ENCODE peak calls at places on chromosomes 5 and 9, in six cellular contexts. C, Y, L, N, A and O are unnamed samples.

GRCh38 chr9:116697341-116697740 is 10.2 kb downstream of the TRIM32 start:
- DNase-seq in Y (no peak), A (no peak), C (no peak), N (no peak), L (no peak), O (no peak)

GRCh38 chr5:62143268-62144229 is 162.5 kb upstream of the KIF2A start:
- DNase-seq in N (peak), A (peak), C (peak), Y (no peak), L (no peak), O (no peak)

GRCh38 chr9:81819859-81820546 is 108.2 kb upstream of the SPATA31D4 start:
- DNase-seq in Y (no peak), C (no peak), A (no peak), N (no peak), L (no peak), O (no peak)

GRCh38 chr5:142143878-142144277 is 35.3 kb downstream of the NDFIP1 start:
- DNase-seq in A (peak), Y (no peak), C (peak), L (no peak), N (peak), O (peak)

GRCh38 chr9:128167209-128167608 is 7.1 kb downstream of the BBLN start:
- DNase-seq in C (no peak), L (no peak), Y (no peak), N (no peak), A (no peak), O (no peak)

GRCh38 chr5:125160787-125161502 is 414.5 kb upstream of the ZNF608 start:
- DNase-seq in A (no peak), L (no peak), Y (no peak), N (no peak), C (no peak), O (no peak)

GRCh38 chr9:105243015-105243686 is 1.3 kb upstream of the SLC44A1 start:
- DNase-seq in Y (no peak), N (no peak), L (no peak), C (no peak), A (no peak), O (no peak)

GRCh38 chr5:133149333-133149732 is 97.5 kb downstream of the HSPA4 start:
- DNase-seq in N (no peak), C (no peak), A (no peak), Y (no peak), L (no peak), O (no peak)

GRCh38 chr5:141641634-141642278 is 5.0 kb downstream of the RELL2 start:
- DNase-seq in C (peak), Y (no peak), L (peak), A (no peak), N (no peak), O (no peak)

GRCh38 chr5:75363726-75364495 is 26.9 kb downstream of the HMGCR start:
- DNase-seq in C (peak), L (no peak), Y (no peak), A (no peak), N (no peak), O (no peak)

GRCh38 chr5:127705120-127705892 is 2.1 kb downstream of the CCDC192 start:
- DNase-seq in Y (no peak), C (peak), A (peak), L (no peak), N (no peak), O (no peak)

GRCh38 chr9:109585841-109586240 is 87.7 kb upstream of the PTPN3 start:
- DNase-seq in L (no peak), C (no peak), Y (no peak), N (no peak), A (no peak), O (no peak)

GRCh38 chr5:57422341-57422740 is 60.3 kb downstream of the ACTBL2 start:
- DNase-seq in L (no peak), N (no peak), A (no peak), C (no peak), Y (no peak), O (no peak)

GRCh38 chr5:43553381-43553780 is 3.5 kb downstream of the PAIP1 start:
- DNase-seq in A (no peak), C (no peak), Y (no peak), N (no peak), L (no peak), O (no peak)

GRCh38 chr5:79200573-79201183 is 35.3 kb upstream of the JMY start:
- DNase-seq in L (no peak), A (no peak), N (peak), C (peak), Y (no peak), O (no peak)

GRCh38 chr5:119439140-119439625 is 13.1 kb upstream of the HSD17B4 start:
- DNase-seq in C (peak), A (no peak), L (no peak), Y (no peak), N (no peak), O (no peak)

GRCh38 chr5:40480392-40480791 is 199.3 kb upstream of the PTGER4 start:
- DNase-seq in C (no peak), L (peak), A (no peak), N (no peak), Y (no peak), O (no peak)

GRCh38 chr9:85743290-85744128 is 1.8 kb upstream of the AGTPBP1 start:
- DNase-seq in L (no peak), Y (no peak), N (no peak), A (peak), C (peak), O (no peak)

GRCh38 chr5:138975098-138975847 is 100.1 kb upstream of the LRRTM2 start:
- DNase-seq in Y (no peak), C (peak), L (no peak), A (no peak), N (no peak), O (no peak)

GRCh38 chr9:37574241-37574721 is 1.9 kb downstream of the FBXO10 start:
- DNase-seq in C (no peak), A (no peak), N (no peak), L (no peak), Y (no peak), O (no peak)

GRCh38 chr5:1385395-1386273 is 40.7 kb upstream of the CLPTM1L start:
- DNase-seq in C (peak), A (no peak), Y (peak), N (peak), L (peak), O (peak)

GRCh38 chr5:3599283-3600105 is 3.9 kb downstream of the IRX1 start:
- DNase-seq in A (no peak), N (no peak), C (no peak), L (no peak), Y (peak), O (no peak)

GRCh38 chr5:135437796-135438560 is 9.2 kb downstream of the DCANP1 start:
- DNase-seq in C (peak), Y (peak), A (peak), N (no peak), L (no peak), O (no peak)

GRCh38 chr5:168965638-168966037 is 335.3 kb downstream of the SLIT3 start:
- DNase-seq in C (no peak), N (no peak), L (no peak), Y (no peak), A (no peak), O (no peak)

GRCh38 chr5:151598984-151599383 is 7.9 kb upstream of the FAT2 start:
- DNase-seq in L (no peak), A (no peak), N (no peak), Y (peak), C (peak), O (no peak)

GRCh38 chr5:154380263-154380662 is 65.5 kb upstream of the SAP30L start:
- DNase-seq in N (no peak), Y (no peak), A (no peak), C (no peak), L (no peak), O (no peak)

GRCh38 chr9:13090588-13090987 is 188.9 kb downstream of the MPDZ start:
- DNase-seq in Y (no peak), A (no peak), L (no peak), N (no peak), C (no peak), O (no peak)